ENCODE peak calls at places on chromosome 19, in nine cellular contexts. P is IMR-90, M is Peyer's patch, D is brain microvascular endothelial cell, X is AG09309, Q is adrenal gland, R is heart left ventricle, V is astrocyte of the cerebellum, F is lower leg skin. L is an unnamed sample.

GRCh38 chr19:42193294-42193693 is 24.2 kb downstream of the DEDD2 start:
- DNase-seq in P (no peak), M (no peak), D (no peak), X (no peak), Q (no peak), R (no peak), V (no peak), F (no peak), L (no peak)

GRCh38 chr19:46951236-46951986 is 68.2 kb upstream of the NPAS1 start:
- DNase-seq in P (peak), M (peak), D (no peak), X (no peak), Q (no peak), R (peak), V (no peak), F (no peak), L (peak)

GRCh38 chr19:16078311-16078758 is 2.0 kb downstream of the TPM4 start:
- DNase-seq in P (peak), M (no peak), D (no peak), X (no peak), Q (no peak), R (peak), V (peak), F (no peak), L (no peak)

GRCh38 chr19:41872775-41873647 is 4.1 kb upstream of the CD79A start:
- DNase-seq in P (peak), M (peak), D (peak), X (no peak), Q (peak), R (peak), V (peak), F (no peak), L (no peak)

GRCh38 chr19:46620716-46621115 is 4.2 kb downstream of the PTGIR start:
- DNase-seq in P (peak), M (no peak), D (peak), X (no peak), Q (no peak), R (peak), V (no peak), F (no peak), L (no peak)

GRCh38 chr19:16661480-16662034 is 618 bp downstream of the TMEM38A start:
- DNase-seq in P (no peak), M (peak), D (no peak), X (no peak), Q (peak), R (peak), V (no peak), F (peak), L (no peak)

GRCh38 chr19:55253264-55253663 is 5.6 kb downstream of the PPP6R1 start:
- DNase-seq in P (no peak), M (no peak), D (no peak), X (no peak), Q (no peak), R (no peak), V (no peak), F (no peak), L (no peak)

GRCh38 chr19:19021115-19021514 is 12.2 kb downstream of the SUGP2 start:
- DNase-seq in P (peak), M (no peak), D (peak), X (no peak), Q (no peak), R (no peak), V (no peak), F (no peak), L (no peak)

GRCh38 chr19:38162632-38163031 is 61.4 kb downstream of the DPF1 start:
- DNase-seq in P (no peak), M (no peak), D (no peak), X (no peak), Q (no peak), R (no peak), V (no peak), F (no peak), L (no peak)

GRCh38 chr19:49492573-49493411 is 3.4 kb upstream of the RPS11 start:
- DNase-seq in P (peak), M (no peak), D (no peak), X (no peak), Q (no peak), R (no peak), V (no peak), F (no peak), L (no peak)

GRCh38 chr19:37999309-38000213 is 92.6 kb downstream of the SIPA1L3 start:
- DNase-seq in P (peak), M (no peak), D (peak), X (peak), Q (no peak), R (peak), V (peak), F (no peak), L (peak)

GRCh38 chr19:7982651-7983099 is 22.8 kb downstream of the ELAVL1 start:
- DNase-seq in P (no peak), M (no peak), D (no peak), X (no peak), Q (peak), R (no peak), V (no peak), F (no peak), L (no peak)

GRCh38 chr19:33488826-33489225 is 32.8 kb downstream of the PEPD start:
- DNase-seq in P (no peak), M (no peak), D (no peak), X (no peak), Q (no peak), R (no peak), V (no peak), F (peak), L (no peak)

GRCh38 chr19:53172892-53173291 is 14.0 kb upstream of the ZNF347 start:
- DNase-seq in P (peak), M (no peak), D (peak), X (no peak), Q (no peak), R (no peak), V (no peak), F (no peak), L (no peak)

GRCh38 chr19:53621885-53622710 is 9.7 kb upstream of the DPRX start:
- DNase-seq in P (no peak), M (no peak), D (no peak), X (no peak), Q (peak), R (no peak), V (no peak), F (no peak), L (no peak)

GRCh38 chr19:52170863-52171320 is 529 bp downstream of the ZNF836 start:
- DNase-seq in P (no peak), M (no peak), D (no peak), X (no peak), Q (peak), R (peak), V (no peak), F (peak), L (no peak)

GRCh38 chr19:6023085-6023682 is 45.2 kb upstream of the RANBP3 start:
- DNase-seq in P (peak), M (no peak), D (peak), X (no peak), Q (no peak), R (no peak), V (no peak), F (no peak), L (no peak)

GRCh38 chr19:48510421-48511268 is 990 bp downstream of the LMTK3 start:
- DNase-seq in P (peak), M (peak), D (peak), X (no peak), Q (peak), R (peak), V (no peak), F (peak), L (no peak)

GRCh38 chr19:47005164-47005641 is 14.4 kb upstream of the NPAS1 start:
- DNase-seq in P (no peak), M (no peak), D (no peak), X (no peak), Q (no peak), R (no peak), V (no peak), F (no peak), L (no peak)

GRCh38 chr19:13505761-13506549 is at the start of gene CACNA1A:
- DNase-seq in P (peak), M (no peak), D (no peak), X (no peak), Q (no peak), R (no peak), V (no peak), F (no peak), L (no peak)
- H3K4me3 ChIP-seq in P (peak), M (peak), D (peak), X (peak), Q (peak), R (peak), V (peak), F (no peak), L (peak)

GRCh38 chr19:57537953-57538547 is 10.9 kb downstream of the ZNF549 start:
- DNase-seq in P (no peak), M (no peak), D (no peak), X (no peak), Q (no peak), R (no peak), V (no peak), F (no peak), L (no peak)
- H3K4me3 ChIP-seq in P (no peak), M (no peak), D (no peak), X (no peak), Q (peak), R (no peak), V (no peak), F (no peak), L (no peak)

GRCh38 chr19:3034194-3034844 is 5.2 kb upstream of the TLE2 start:
- DNase-seq in P (peak), M (no peak), D (no peak), X (no peak), Q (no peak), R (no peak), V (no peak), F (no peak), L (no peak)
- H3K4me3 ChIP-seq in P (no peak), M (peak), D (peak), X (no peak), Q (peak), R (peak), V (no peak), F (no peak), L (peak)

DNA sequence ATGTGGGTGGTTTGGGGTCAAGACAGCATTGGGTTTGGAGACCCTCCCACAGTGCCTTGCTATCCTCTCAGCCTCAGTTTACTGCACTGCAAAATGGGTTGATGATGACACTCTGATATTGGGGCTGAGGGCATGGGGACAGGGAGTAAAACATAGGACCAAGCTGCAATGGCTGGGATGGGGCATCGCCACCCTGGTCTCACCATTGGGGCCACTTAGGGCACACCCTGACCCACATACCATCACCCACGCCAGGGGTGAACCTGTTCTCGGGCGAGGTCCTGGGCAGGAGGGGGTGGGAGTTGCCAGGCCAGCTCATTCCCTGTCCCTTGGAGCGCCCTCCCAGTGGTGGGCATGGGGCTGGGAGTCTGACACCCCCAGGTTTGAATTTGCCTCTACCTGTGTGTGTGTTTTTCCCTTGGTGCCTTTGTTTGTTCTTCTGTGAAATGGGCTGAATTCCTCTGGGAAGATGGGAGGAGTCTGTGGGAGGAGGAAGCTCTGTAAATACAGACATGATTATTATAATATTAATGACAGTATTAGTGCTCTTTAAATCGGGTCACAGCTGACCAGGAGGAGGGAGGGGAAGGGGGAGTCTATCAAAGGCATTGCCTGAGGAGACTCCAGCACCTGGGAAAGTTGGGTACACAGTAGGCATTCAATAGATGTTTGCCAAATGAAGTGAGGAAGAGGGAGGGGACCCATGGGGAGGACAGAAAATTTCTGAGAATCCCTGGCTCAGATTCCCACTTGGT is 2.2 kb upstream of the FCHO1 start:
- DNase-seq in P (no peak), M (no peak), D (no peak), X (no peak), Q (no peak), R (no peak), V (no peak), F (no peak), L (no peak)
- H3K4me3 ChIP-seq in P (no peak), M (no peak), D (no peak), X (no peak), Q (no peak), R (no peak), V (no peak), F (no peak), L (no peak)

DNA sequence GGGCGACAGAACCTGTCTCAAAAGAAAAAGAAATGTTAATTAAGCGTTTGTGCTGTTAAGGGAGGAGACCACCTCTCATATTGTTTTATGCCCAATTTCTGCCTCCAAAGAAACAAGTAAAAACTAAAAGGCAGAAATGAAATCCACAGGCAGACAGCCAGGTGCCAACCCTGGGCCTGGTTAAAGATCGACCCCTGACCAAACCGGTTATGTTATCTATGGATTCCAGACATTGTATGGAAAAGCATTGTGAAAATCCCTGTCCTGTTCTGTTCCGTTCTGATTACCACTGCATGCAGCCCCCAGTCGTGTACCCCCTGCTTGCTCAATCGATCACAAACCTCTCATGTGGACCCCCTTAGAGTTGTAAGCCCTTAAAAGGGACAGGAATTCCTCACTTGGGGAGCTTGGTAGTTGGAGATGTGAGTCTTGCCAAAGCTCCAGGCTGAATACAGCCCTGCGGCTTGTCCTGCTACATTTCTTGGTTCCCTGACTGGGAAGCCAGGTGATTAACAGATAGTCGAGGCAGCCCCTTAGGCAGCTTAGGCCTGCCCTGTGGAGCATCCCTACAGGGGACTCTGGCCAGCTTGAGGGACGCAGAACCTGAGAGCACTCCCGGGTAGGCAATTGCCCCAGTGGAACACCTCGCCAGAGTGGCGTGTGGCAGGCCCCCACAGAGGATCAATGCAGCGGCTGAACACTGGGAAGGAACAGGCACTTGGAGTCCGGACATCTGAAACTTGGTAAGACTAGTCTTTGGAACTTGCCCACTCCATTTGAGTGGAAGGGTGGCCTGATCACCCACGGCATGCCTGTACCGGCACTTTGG is 748 bp upstream of the ZNF552 start:
- DNase-seq in P (no peak), M (no peak), D (no peak), X (no peak), Q (no peak), R (no peak), V (no peak), F (no peak), L (no peak)
- H3K4me3 ChIP-seq in P (no peak), M (peak), D (peak), X (no peak), Q (peak), R (peak), V (peak), F (no peak), L (peak)

GRCh38 chr19:45467115-45467455 is 711 bp upstream of the FOSB start:
- DNase-seq in P (no peak), M (no peak), D (no peak), X (no peak), Q (no peak), R (no peak), V (no peak), F (no peak), L (no peak)

GRCh38 chr19:45467456-45468158 is at the start of gene FOSB:
- DNase-seq in P (peak), M (peak), D (peak), X (no peak), Q (peak), R (peak), V (peak), F (peak), L (peak)

GRCh38 chr19:45469132-45469834 is 1.5 kb downstream of the FOSB start:
- DNase-seq in P (peak), M (peak), D (peak), X (peak), Q (peak), R (peak), V (peak), F (peak), L (peak)

GRCh38 chr19:45468803-45469131 is 971 bp downstream of the FOSB start:
- DNase-seq in P (no peak), M (no peak), D (no peak), X (no peak), Q (no peak), R (no peak), V (no peak), F (no peak), L (no peak)

GRCh38 chr19:45468159-45468651 is 409 bp downstream of the FOSB start:
- DNase-seq in P (no peak), M (peak), D (peak), X (no peak), Q (peak), R (no peak), V (no peak), F (peak), L (no peak)
- H3K4me3 ChIP-seq in P (peak), M (peak), D (peak), X (peak), Q (peak), R (peak), V (peak), F (peak), L (peak)

GRCh38 chr19:14150770-14151661 is 14.6 kb upstream of the ASF1B start:
- DNase-seq in P (no peak), M (no peak), D (no peak), X (no peak), Q (no peak), R (no peak), V (no peak), F (no peak), L (no peak)

GRCh38 chr19:14149011-14149410 is 12.6 kb upstream of the ASF1B start:
- DNase-seq in P (no peak), M (no peak), D (no peak), X (no peak), Q (no peak), R (no peak), V (no peak), F (no peak), L (no peak)

GRCh38 chr19:14147797-14148605 is 11.6 kb upstream of the ASF1B start:
- DNase-seq in P (peak), M (peak), D (peak), X (no peak), Q (peak), R (peak), V (peak), F (peak), L (no peak)

GRCh38 chr19:14149509-14149994 is 13.2 kb upstream of the ASF1B start:
- DNase-seq in P (no peak), M (peak), D (no peak), X (no peak), Q (peak), R (peak), V (no peak), F (peak), L (no peak)

GRCh38 chr19:14150041-14150769 is 13.8 kb upstream of the ASF1B start:
- DNase-seq in P (no peak), M (no peak), D (no peak), X (no peak), Q (no peak), R (no peak), V (no peak), F (no peak), L (no peak)
- H3K4me3 ChIP-seq in P (no peak), M (no peak), D (no peak), X (no peak), Q (no peak), R (peak), V (no peak), F (no peak), L (no peak)

GRCh38 chr19:4060621-4061177 is 6.0 kb downstream of the ZBTB7A start:
- DNase-seq in P (no peak), M (no peak), D (no peak), X (no peak), Q (no peak), R (peak), V (no peak), F (peak), L (no peak)

GRCh38 chr19:4058696-4059492 is 7.8 kb downstream of the ZBTB7A start:
- DNase-seq in P (no peak), M (no peak), D (no peak), X (no peak), Q (peak), R (peak), V (no peak), F (peak), L (no peak)

GRCh38 chr19:4059493-4059880 is 7.2 kb downstream of the ZBTB7A start:
- DNase-seq in P (no peak), M (peak), D (no peak), X (no peak), Q (no peak), R (peak), V (no peak), F (no peak), L (no peak)

GRCh38 chr19:4061178-4061682 is 5.5 kb downstream of the ZBTB7A start:
- DNase-seq in P (no peak), M (peak), D (no peak), X (no peak), Q (peak), R (peak), V (no peak), F (peak), L (no peak)

DNA sequence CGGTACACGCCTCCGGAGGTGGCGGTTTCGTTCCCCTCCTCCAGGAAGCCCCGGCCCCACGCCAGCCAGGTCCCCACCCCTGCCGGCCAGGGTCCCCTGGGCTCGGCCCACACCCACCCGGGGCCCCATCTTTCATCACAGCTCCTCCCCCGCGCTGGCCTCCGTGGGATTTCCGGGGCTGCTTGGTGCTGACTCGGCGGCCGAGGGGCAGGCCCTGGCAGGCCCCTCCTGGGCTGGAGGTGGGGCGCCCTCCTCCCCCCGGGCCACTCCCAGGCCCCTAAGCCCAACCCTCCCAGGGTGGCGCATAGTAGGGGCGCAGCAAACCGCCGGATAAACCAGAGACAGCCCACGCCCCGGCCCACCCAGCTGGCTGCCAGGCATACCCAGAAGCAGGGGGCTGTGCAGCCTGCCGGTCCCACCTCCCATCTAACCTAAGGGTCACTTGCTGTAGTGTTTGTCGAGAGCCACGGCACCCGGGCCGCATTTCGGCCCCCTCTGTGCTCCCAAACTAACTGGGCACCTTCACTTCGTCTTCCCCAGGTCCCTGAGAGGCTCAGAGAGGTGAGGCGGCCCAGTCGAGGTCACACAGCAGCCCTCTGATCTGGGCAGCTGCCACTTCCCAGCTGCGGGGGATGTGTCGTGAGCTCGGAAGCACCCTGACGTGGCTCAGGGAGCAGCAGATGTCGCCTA is 6.6 kb downstream of the ZBTB7A start:
- DNase-seq in P (no peak), M (peak), D (no peak), X (no peak), Q (peak), R (peak), V (no peak), F (peak), L (no peak)
- H3K4me3 ChIP-seq in P (no peak), M (peak), D (no peak), X (no peak), Q (peak), R (peak), V (no peak), F (no peak), L (no peak)

GRCh38 chr19:35931874-35932202 is 4.3 kb upstream of the LRFN3 start:
- DNase-seq in P (no peak), M (no peak), D (no peak), X (no peak), Q (no peak), R (no peak), V (no peak), F (no peak), L (no peak)
- H3K4me3 ChIP-seq in P (no peak), M (no peak), D (no peak), X (no peak), Q (no peak), R (peak), V (no peak), F (no peak), L (no peak)

GRCh38 chr19:44757057-44757734 is 8.7 kb downstream of the BCL3 start:
- DNase-seq in P (peak), M (no peak), D (no peak), X (no peak), Q (peak), R (peak), V (no peak), F (peak), L (no peak)
- H3K4me3 ChIP-seq in P (peak), M (peak), D (peak), X (no peak), Q (peak), R (peak), V (peak), F (no peak), L (peak)

L was measured in skeletal muscle cell.